ENCODE peak calls at places on chromosomes 6 and 20, in six cellular contexts. U is IMR-90, R is AG10803, L is GM06990, Z is HL-60, A is mammary epithelial cell. C is an unnamed sample.

GRCh38 chr6:155377061-155377460 is 62.8 kb upstream of the TFB1M start:
- DNase-seq in A (peak), R (peak), L (no peak), Z (no peak), U (peak), C (no peak)

GRCh38 chr20:56808732-56809131 is 179.6 kb downstream of the TFAP2C start:
- DNase-seq in U (no peak), Z (no peak), A (peak), R (no peak), L (no peak), C (no peak)

GRCh38 chr6:20660534-20660933 is 126.3 kb downstream of the CDKAL1 start:
- DNase-seq in R (no peak), A (peak), U (no peak), L (no peak), Z (no peak), C (no peak)

GRCh38 chr6:100999034-100999597 is 118.0 kb upstream of the ASCC3 start:
- DNase-seq in R (no peak), U (no peak), L (no peak), Z (no peak), A (no peak), C (no peak)

GRCh38 chr6:99119109-99120031 is 171.6 kb upstream of the FBXL4 start:
- DNase-seq in U (peak), Z (peak), R (peak), L (peak), A (peak), C (no peak)

GRCh38 chr20:43988451-43988850 is 73.8 kb downstream of the TOX2 start:
- DNase-seq in A (no peak), U (peak), L (no peak), R (no peak), Z (no peak), C (no peak)

GRCh38 chr20:36101201-36101600 is 53.3 kb upstream of the EPB41L1 start:
- DNase-seq in L (no peak), Z (no peak), R (no peak), U (no peak), A (no peak), C (no peak)

GRCh38 chr20:46027245-46027853 is 1.7 kb upstream of the SLC12A5 start:
- DNase-seq in R (peak), A (peak), L (no peak), Z (peak), U (peak), C (no peak)

GRCh38 chr6:81331526-81331925 is 421.0 kb downstream of the TENT5A start:
- DNase-seq in A (no peak), U (peak), L (no peak), R (peak), Z (no peak), C (no peak)

GRCh38 chr6:39887692-39888450 is 46.4 kb downstream of the MOCS1 start:
- DNase-seq in U (peak), A (no peak), L (no peak), R (peak), Z (no peak), C (peak)

GRCh38 chr6:110270166-110270565 is 88.0 kb downstream of the METTL24 start:
- DNase-seq in R (peak), A (no peak), Z (no peak), L (no peak), U (peak), C (no peak)

GRCh38 chr6:34305982-34306702 is 57.3 kb upstream of the SMIM29 start:
- DNase-seq in R (peak), A (no peak), L (no peak), U (peak), Z (no peak), C (peak)

GRCh38 chr6:161837854-161838253 is 564.0 kb upstream of the AGPAT4 start:
- DNase-seq in R (no peak), Z (no peak), L (no peak), A (no peak), U (no peak), C (no peak)

GRCh38 chr6:122610690-122611455 is 668 bp downstream of the PKIB start:
- DNase-seq in Z (no peak), R (no peak), A (peak), L (peak), U (no peak), C (no peak)

GRCh38 chr6:163415620-163416379 is 1.3 kb downstream of the QKI start:
- DNase-seq in L (peak), R (peak), A (peak), Z (peak), U (peak), C (peak)

GRCh38 chr6:41021832-41022231 is 17.2 kb downstream of the UNC5CL start:
- DNase-seq in A (peak), Z (no peak), R (peak), L (no peak), U (peak), C (no peak)

GRCh38 chr6:40389176-40389767 is 197.9 kb downstream of the LRFN2 start:
- DNase-seq in Z (no peak), L (no peak), U (no peak), A (no peak), R (no peak), C (no peak)

GRCh38 chr6:39224523-39225182 is 4.6 kb downstream of the KCNK5 start:
- DNase-seq in A (no peak), R (no peak), L (no peak), Z (no peak), U (no peak), C (no peak)

GRCh38 chr6:100050550-100050949 is 56.5 kb upstream of the MCHR2 start:
- DNase-seq in L (no peak), Z (no peak), A (no peak), R (no peak), U (no peak), C (no peak)

GRCh38 chr6:13725570-13725969 is 13.9 kb upstream of the RANBP9 start:
- DNase-seq in L (no peak), R (no peak), U (peak), A (peak), Z (no peak), C (no peak)

GRCh38 chr20:20895537-20895936 is 183.1 kb upstream of the RALGAPA2 start:
- DNase-seq in Z (no peak), L (no peak), A (no peak), R (no peak), U (no peak), C (no peak)

GRCh38 chr20:62605996-62606395 is 36.3 kb upstream of the SLCO4A1 start:
- DNase-seq in U (no peak), R (no peak), Z (peak), A (no peak), L (no peak), C (no peak)

GRCh38 chr20:34293119-34293518 is 10.0 kb downstream of the AHCY start:
- DNase-seq in A (no peak), Z (no peak), R (no peak), U (no peak), L (no peak), C (no peak)

GRCh38 chr20:60956194-60956593 is 295.9 kb upstream of the CDH4 start:
- DNase-seq in Z (no peak), A (no peak), U (no peak), R (no peak), L (no peak), C (no peak)

GRCh38 chr6:53128842-53129241 is 19.8 kb downstream of the GCM1 start:
- DNase-seq in R (peak), U (no peak), L (no peak), Z (no peak), A (peak), C (no peak)

GRCh38 chr6:56350857-56351256 is 103.5 kb upstream of the COL21A1 start:
- DNase-seq in Z (no peak), R (no peak), L (no peak), U (no peak), A (no peak), C (no peak)

GRCh38 chr6:56348578-56348977 is 101.2 kb upstream of the COL21A1 start:
- DNase-seq in L (no peak), U (no peak), Z (no peak), R (peak), A (no peak), C (no peak)

GRCh38 chr6:56347526-56347925 is 100.1 kb upstream of the COL21A1 start:
- DNase-seq in Z (no peak), L (no peak), A (peak), U (peak), R (peak), C (no peak)

GRCh38 chr6:56346958-56347357 is 99.6 kb upstream of the COL21A1 start:
- DNase-seq in Z (no peak), L (no peak), U (no peak), R (peak), A (no peak), C (no peak)

GRCh38 chr6:56349196-56349595 is 101.8 kb upstream of the COL21A1 start:
- DNase-seq in U (peak), L (no peak), R (peak), A (no peak), Z (no peak), C (no peak)
- TF ChIP-seq CTCF in U (no peak), L (no peak), R (no peak), A (no peak), Z (no peak), C (no peak)

GRCh38 chr6:128882560-128882959 is 378 bp upstream of the LAMA2 start:
- DNase-seq in L (no peak), A (no peak), U (peak), R (peak), Z (no peak), C (no peak)
- H3K4me3 ChIP-seq in L (no peak), A (no peak), U (peak), R (peak), Z (no peak), C (peak)

GRCh38 chr6:157762636-157763035 is 60.4 kb upstream of the SNX9 start:
- DNase-seq in U (no peak), Z (no peak), R (no peak), A (no peak), L (no peak), C (no peak)
- TF ChIP-seq CTCF in U (peak), Z (no peak), R (peak), A (no peak), L (peak), C (no peak)

DNA sequence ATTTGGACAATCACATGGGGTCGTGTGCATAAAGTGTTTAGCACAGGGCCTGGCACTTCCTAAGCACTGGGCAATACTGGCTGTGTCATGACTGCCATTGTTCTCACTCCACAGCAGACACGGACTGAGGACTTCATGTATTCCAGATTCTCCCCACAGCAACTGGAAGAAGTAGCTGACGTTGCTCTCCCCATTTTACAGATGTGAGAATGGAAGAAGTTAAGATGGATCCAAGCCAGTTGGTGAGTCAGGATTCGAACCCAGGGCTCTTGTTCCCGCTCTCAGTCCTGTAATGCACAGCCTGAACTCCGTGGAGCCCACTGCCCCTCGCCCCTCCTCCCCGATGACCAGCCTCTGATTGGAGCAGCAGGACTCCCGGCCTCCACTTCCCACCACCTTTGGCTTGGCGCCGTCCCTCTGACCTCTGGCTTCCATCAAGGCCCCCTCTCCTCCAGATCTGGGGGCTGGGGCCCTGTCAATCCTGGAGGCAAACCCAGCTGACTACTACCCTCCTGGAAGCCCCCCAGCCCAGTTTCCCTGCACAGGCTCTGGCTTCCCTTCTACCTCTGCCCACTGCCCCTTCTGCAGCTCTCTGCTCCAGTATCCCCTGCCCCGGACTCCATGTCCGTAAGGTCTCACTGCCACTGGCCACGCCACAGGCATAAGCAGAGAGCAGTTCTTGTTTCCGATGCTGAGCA is 12.7 kb downstream of the NOL4L start:
- DNase-seq in R (no peak), U (no peak), L (no peak), Z (no peak), A (no peak), C (no peak)
- H3K4me3 ChIP-seq in R (no peak), U (no peak), L (no peak), Z (no peak), A (no peak), C (no peak)